ENCODE peak calls at places on chromosomes 5 and 9, in seven cellular contexts. P is OCI-LY7, Y is psoas muscle, J is aorta, F is right cardiac atrium, T is cardiac muscle cell, R is esophagus muscularis mucosa. C is an unnamed sample.
A peak's percentile ranks its signal among the peaks of the same experiment; 100 is the strongest.

GRCh38 chr5:39072915-39073758 is 1.1 kb downstream of the RICTOR start:
- DNase-seq in Y (peak; percentile 57), P (peak; percentile 66), F (no peak), J (peak; percentile 64), T (peak; percentile 42), R (no peak), C (peak; percentile 74)

GRCh38 chr5:95808686-95809413 is 13.7 kb downstream of the GLRX start:
- DNase-seq in T (peak; percentile 91), P (peak; percentile 97), Y (peak; percentile 90), R (peak; percentile 95), F (peak; percentile 92), J (peak; percentile 89), C (no peak)

GRCh38 chr9:96621619-96622018 is 2.0 kb upstream of the CDC14B start:
- DNase-seq in T (peak; percentile 42), P (no peak), R (peak; percentile 26), Y (no peak), J (no peak), F (no peak), C (no peak)

GRCh38 chr5:87116821-87117512 is 150.7 kb upstream of the RASA1 start:
- DNase-seq in J (no peak), Y (no peak), P (no peak), T (no peak), R (no peak), F (no peak), C (no peak)

GRCh38 chr5:93417500-93417899 is 163.5 kb downstream of the NR2F1-AS1 start:
- DNase-seq in Y (no peak), R (peak; percentile 14), J (no peak), F (no peak), P (no peak), T (no peak), C (no peak)

GRCh38 chr9:124015091-124015660 is 3.6 kb downstream of the LHX2 start:
- DNase-seq in F (no peak), T (no peak), Y (no peak), J (no peak), R (no peak), P (no peak), C (no peak)

GRCh38 chr9:4207476-4207875 is 92.4 kb downstream of the GLIS3 start:
- DNase-seq in T (no peak), J (no peak), Y (no peak), F (no peak), P (no peak), R (peak; percentile 60), C (no peak)

GRCh38 chr5:154646841-154647759 is 108.1 kb upstream of the LARP1 start:
- DNase-seq in P (no peak), F (peak; percentile 67), R (no peak), Y (peak; percentile 77), J (peak; percentile 51), T (peak; percentile 40), C (no peak)

GRCh38 chr5:98529321-98529720 is 244.1 kb upstream of the RGMB start:
- DNase-seq in P (no peak), F (no peak), T (no peak), J (no peak), R (no peak), Y (no peak), C (no peak)

GRCh38 chr9:5442400-5443011 is 4.8 kb upstream of the PLGRKT start:
- DNase-seq in Y (no peak), F (no peak), J (no peak), R (no peak), P (peak; percentile 76), T (peak; percentile 73), C (peak; percentile 10)

GRCh38 chr9:5493597-5494511 is 16.5 kb upstream of the PDCD1LG2 start:
- DNase-seq in Y (no peak), J (peak; percentile 73), P (peak; percentile 24), F (no peak), R (no peak), T (peak; percentile 78), C (no peak)

GRCh38 chr9:27189426-27189825 is 80.4 kb downstream of the TEK start:
- DNase-seq in Y (no peak), T (peak; percentile 13), F (no peak), R (no peak), J (no peak), P (no peak), C (no peak)

GRCh38 chr9:97243606-97244005 is 63.9 kb upstream of the CCDC180 start:
- DNase-seq in T (no peak), R (no peak), Y (no peak), F (no peak), J (no peak), P (no peak), C (no peak)

GRCh38 chr5:167207081-167207480 is 1084.4 kb upstream of the WWC1 start:
- DNase-seq in P (no peak), Y (no peak), F (peak; percentile 38), J (peak; percentile 56), R (no peak), T (peak; percentile 36), C (no peak)

GRCh38 chr5:139764250-139764791 is 31.3 kb upstream of the PSD2 start:
- DNase-seq in R (no peak), J (no peak), F (peak; percentile 90), T (no peak), Y (no peak), P (peak; percentile 57), C (no peak)

GRCh38 chr5:3593771-3594513 is 1.7 kb upstream of the IRX1 start:
- DNase-seq in J (no peak), R (no peak), Y (no peak), P (no peak), F (no peak), T (no peak), C (no peak)

GRCh38 chr5:2206244-2207108 is 323.8 kb upstream of the IRX4 start:
- DNase-seq in P (no peak), T (no peak), Y (no peak), J (no peak), F (no peak), R (no peak), C (no peak)

GRCh38 chr5:142437563-142437962 is 112.7 kb upstream of the SPRY4 start:
- DNase-seq in F (no peak), T (no peak), P (no peak), J (no peak), R (no peak), Y (no peak), C (no peak)

GRCh38 chr5:142439208-142439607 is 114.4 kb upstream of the SPRY4 start:
- DNase-seq in J (no peak), R (no peak), F (no peak), P (no peak), Y (no peak), T (peak; percentile 76), C (no peak)

GRCh38 chr5:142438573-142438972 is 113.8 kb upstream of the SPRY4 start:
- DNase-seq in F (no peak), J (no peak), R (no peak), T (no peak), Y (no peak), P (no peak), C (no peak)

GRCh38 chr5:142445266-142445665 is 120.4 kb upstream of the SPRY4 start:
- DNase-seq in R (no peak), J (no peak), F (no peak), P (no peak), Y (no peak), T (no peak), C (peak; percentile 99)

GRCh38 chr5:142441638-142442037 is 116.8 kb upstream of the SPRY4 start:
- DNase-seq in R (no peak), J (no peak), Y (no peak), F (peak; percentile 67), T (peak; percentile 70), P (no peak), C (no peak)
- H3K4me1 ChIP-seq in R (peaks cover 16% of the 10 kb centered on the region), J (no peaks in the 10 kb centered on the region), Y (no peaks in the 10 kb centered on the region), F (peaks cover 5% of the 10 kb centered on the region), T (no peaks in the 10 kb centered on the region), P (no peaks in the 10 kb centered on the region), C (peaks cover 51% of the 10 kb centered on the region)

GRCh38 chr9:35904966-35905781 is 828 bp upstream of the HRCT1 start:
- DNase-seq in J (no peak), Y (no peak), P (no peak), R (no peak), T (no peak), F (no peak), C (no peak)

GRCh38 chr9:35905912-35906679 is at the start of gene HRCT1:
- DNase-seq in J (peak; percentile 96), T (peak; percentile 98), Y (peak; percentile 94), F (peak; percentile 96), P (no peak), R (no peak), C (peak; percentile 71)

GRCh38 chr9:35906923-35907699 is 1.1 kb downstream of the HRCT1 start:
- DNase-seq in F (peak; percentile 88), R (no peak), T (peak; percentile 96), J (peak; percentile 82), Y (peak; percentile 85), P (no peak), C (peak; percentile 61)

GRCh38 chr9:35903049-35903448 is 3.0 kb upstream of the HRCT1 start:
- DNase-seq in P (peak; percentile 76), J (no peak), Y (no peak), T (peak; percentile 75), F (no peak), R (no peak), C (no peak)

DNA sequence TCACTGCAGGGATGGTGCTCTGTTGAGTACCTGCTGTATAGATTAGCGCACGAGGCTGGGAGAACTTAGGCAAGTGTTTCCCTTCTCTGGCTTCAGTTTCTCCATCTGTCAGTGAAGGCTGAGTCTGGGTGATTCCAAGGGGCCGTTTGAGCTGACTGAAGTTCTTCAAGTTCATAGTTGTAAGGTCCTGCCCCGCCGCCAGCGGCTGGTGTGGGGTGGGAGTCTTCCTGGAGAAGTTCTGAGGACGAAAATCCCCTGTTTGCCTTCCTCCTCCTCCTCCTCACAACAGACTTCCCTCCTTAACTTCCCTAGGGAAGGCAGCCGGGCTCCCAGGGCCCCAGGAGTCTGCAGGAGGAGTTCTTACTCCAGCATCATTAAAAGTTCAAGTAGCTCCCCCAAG is 1.7 kb upstream of the HRCT1 start:
- DNase-seq in T (no peak), P (no peak), J (no peak), R (no peak), F (no peak), Y (no peak), C (no peak)
- H3K4me1 ChIP-seq in T (peaks cover 28% of the 10 kb centered on the region), P (peaks cover 9% of the 10 kb centered on the region), J (peaks cover 11% of the 10 kb centered on the region), R (peaks cover 68% of the 10 kb centered on the region), F (peaks cover 34% of the 10 kb centered on the region), Y (peaks cover 28% of the 10 kb centered on the region), C (peaks cover 46% of the 10 kb centered on the region)

DNA sequence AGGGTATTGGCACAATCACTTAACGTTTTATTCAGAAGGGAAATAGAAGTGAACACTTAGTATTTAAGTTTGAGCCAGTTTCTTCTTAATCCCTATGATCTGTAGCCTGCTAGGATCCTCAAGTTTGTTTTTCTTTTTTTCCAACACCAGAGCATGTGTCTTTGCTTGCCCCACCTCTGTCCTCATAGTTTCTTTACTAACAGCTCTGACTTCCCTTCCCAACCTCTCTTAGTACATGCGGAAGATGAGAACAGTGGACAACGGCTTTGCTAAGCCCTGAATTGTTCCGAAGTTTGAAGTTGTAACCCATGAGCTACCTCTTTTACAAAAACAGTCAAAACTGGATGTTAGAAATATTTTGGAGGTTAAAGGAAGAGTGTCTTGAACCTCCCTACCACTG is 61.7 kb upstream of the TAF11L2 start:
- DNase-seq in T (no peak), R (no peak), J (no peak), F (no peak), P (no peak), Y (no peak), C (no peak)
- H3K4me1 ChIP-seq in T (no peaks in the 10 kb centered on the region), R (no peaks in the 10 kb centered on the region), J (no peaks in the 10 kb centered on the region), F (no peaks in the 10 kb centered on the region), P (peaks cover 30% of the 10 kb centered on the region), Y (no peaks in the 10 kb centered on the region), C (peaks cover 15% of the 10 kb centered on the region)

DNA sequence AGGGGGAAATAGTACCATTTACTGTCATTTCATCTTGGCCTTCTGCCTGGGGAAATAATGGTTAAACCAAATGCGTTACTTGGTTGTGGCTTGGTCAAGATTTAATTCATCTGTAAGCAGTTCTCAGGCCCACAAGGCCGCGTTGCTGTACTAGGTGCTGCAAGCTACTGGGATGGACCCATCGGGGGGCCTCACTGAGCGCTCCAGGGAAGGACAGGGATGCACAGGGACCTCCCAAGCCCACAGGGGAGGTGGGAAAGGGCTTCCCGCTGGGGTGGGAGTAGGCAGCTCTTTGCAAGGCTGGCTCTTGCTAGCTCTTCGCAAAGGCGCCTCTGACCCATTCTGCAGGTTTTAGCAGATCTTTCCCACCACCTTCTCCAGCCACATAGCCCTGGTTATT is 8.0 kb downstream of the GFPT2 start:
- DNase-seq in T (no peak), J (peak; percentile 33), Y (no peak), R (no peak), P (no peak), F (no peak), C (no peak)
- H3K4me1 ChIP-seq in T (peaks cover 5% of the 10 kb centered on the region), J (no peaks in the 10 kb centered on the region), Y (no peaks in the 10 kb centered on the region), R (peaks cover 42% of the 10 kb centered on the region), P (no peaks in the 10 kb centered on the region), F (no peaks in the 10 kb centered on the region), C (peaks cover 50% of the 10 kb centered on the region)

C was measured in SJSA1.